ENCODE peak calls at places on chromosomes 6 and 20, in four cellular contexts. Z is GM12878, T is HepG2, U is K562. N is an unnamed sample.

GRCh38 chr6:43076093-43076927 is at the start of gene PTK7:
- DNase-seq in Z (no peak), T (peak), U (peak), N (peak)

GRCh38 chr20:48776306-48776705 is 51.5 kb downstream of the PREX1 start:
- DNase-seq in Z (no peak), T (no peak), U (no peak), N (no peak)

GRCh38 chr20:24483435-24484080 is 14.1 kb downstream of the SYNDIG1 start:
- DNase-seq in Z (no peak), T (no peak), U (no peak), N (no peak)

GRCh38 chr20:62590301-62591121 is 51.8 kb upstream of the SLCO4A1 start:
- DNase-seq in Z (no peak), T (no peak), U (no peak), N (no peak)

GRCh38 chr6:84667252-84668213 is 96.9 kb downstream of the TBX18 start:
- DNase-seq in Z (no peak), T (no peak), U (no peak), N (no peak)

GRCh38 chr6:96522469-96523009 is 933 bp downstream of the UFL1 start:
- DNase-seq in Z (no peak), T (peak), U (no peak), N (peak)

GRCh38 chr6:53603381-53604121 is 58.6 kb upstream of the GCLC start:
- DNase-seq in Z (no peak), T (no peak), U (no peak), N (no peak)

GRCh38 chr6:158481612-158482473 is 78.0 kb upstream of the TMEM181 start:
- DNase-seq in Z (no peak), T (no peak), U (no peak), N (no peak)

DNA sequence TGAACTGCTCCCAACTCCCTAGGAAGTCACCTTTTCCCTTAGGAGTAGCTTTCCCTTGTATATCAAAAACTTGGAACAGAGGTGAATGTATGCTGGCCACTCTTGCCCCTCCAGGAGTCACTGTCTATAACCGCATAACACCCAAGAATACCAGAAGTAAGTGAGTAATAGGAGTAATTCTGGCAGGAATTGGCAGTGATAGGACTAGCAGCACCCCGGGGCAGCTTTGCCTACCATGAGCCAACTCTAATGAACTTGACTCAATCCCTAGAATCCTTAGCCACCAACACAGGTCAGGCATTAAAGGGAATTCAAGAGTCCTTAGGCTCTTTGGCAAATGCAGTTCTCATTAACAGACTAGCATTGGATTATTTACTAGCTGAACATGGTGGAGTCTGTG is 28.8 kb upstream of the CD164 start:
- DNase-seq in Z (no peak), T (no peak), U (no peak), N (no peak)
- TF ChIP-seq FOXK2 in Z (no peak), T (no peak), U (no peak), N (no peak)

DNA sequence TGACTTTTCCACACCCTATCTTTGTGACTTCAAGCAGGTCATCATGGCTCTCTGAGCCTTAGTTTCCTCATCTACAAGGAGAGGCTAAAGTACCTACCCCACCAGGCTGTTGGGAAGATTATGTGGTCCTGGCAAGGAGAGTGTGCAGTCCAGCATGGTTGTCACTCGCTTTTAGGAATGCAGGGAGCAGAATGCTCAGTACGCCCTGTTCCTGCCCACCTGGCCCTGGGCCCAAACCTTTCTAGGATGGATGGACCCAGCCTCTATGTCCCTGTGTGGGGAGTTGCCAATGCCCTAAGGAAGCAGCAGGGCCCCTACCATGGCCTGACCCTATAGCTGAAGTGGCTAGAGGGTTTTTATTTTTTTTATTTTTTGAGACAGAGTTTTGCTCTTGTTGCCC is 2.0 kb downstream of the CLPSL2 start:
- DNase-seq in Z (no peak), T (no peak), U (peak), N (no peak)
- TF ChIP-seq FOXK2 in Z (no peak), T (no peak), U (no peak), N (no peak)

GRCh38 chr6:81697564-81697963 is 54.9 kb downstream of the TENT5A start:
- DNase-seq in Z (no peak), T (peak), U (no peak), N (no peak)
- TF ChIP-seq FOXK2 in Z (no peak), T (no peak), U (no peak), N (no peak)

GRCh38 chr20:3133156-3133555 is 26.5 kb downstream of the FASTKD5 start:
- DNase-seq in Z (no peak), T (no peak), U (no peak), N (no peak)

GRCh38 chr20:3137492-3137891 is 22.2 kb downstream of the FASTKD5 start:
- DNase-seq in Z (no peak), T (no peak), U (no peak), N (no peak)

GRCh38 chr20:3130051-3130600 is 29.5 kb downstream of the FASTKD5 start:
- DNase-seq in Z (no peak), T (no peak), U (no peak), N (no peak)

GRCh38 chr20:3135507-3136070 is 24.1 kb downstream of the FASTKD5 start:
- DNase-seq in Z (no peak), T (no peak), U (no peak), N (no peak)

GRCh38 chr20:3134151-3134550 is 25.5 kb downstream of the FASTKD5 start:
- DNase-seq in Z (no peak), T (no peak), U (no peak), N (no peak)
- TF ChIP-seq FOXK2 in Z (no peak), T (no peak), U (no peak), N (no peak)

DNA sequence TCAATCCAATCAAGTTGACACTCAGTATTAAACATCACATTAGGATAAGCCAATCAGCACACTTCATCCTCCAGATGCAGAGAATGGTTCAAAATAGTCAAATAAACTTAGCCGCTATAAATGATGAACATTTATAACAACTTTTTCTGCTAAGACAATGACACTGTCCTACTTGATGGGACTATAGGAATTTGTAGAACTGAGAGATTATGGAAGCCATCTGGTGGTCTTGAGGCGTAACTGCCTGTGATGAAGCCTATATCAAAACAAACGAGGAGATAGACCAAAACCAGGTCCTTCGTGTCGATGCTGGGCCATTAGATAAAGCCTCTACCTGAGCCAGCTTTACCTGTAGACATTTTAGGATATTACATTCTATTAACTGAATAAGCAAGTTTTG is 631.1 kb downstream of the COL12A1 start:
- DNase-seq in Z (no peak), T (peak), U (no peak), N (peak)
- TF ChIP-seq FOXK2 in Z (no peak), T (no peak), U (no peak), N (no peak)

GRCh38 chr6:22605736-22606135 is 36.4 kb downstream of the HDGFL1 start:
- DNase-seq in Z (no peak), T (no peak), U (no peak), N (no peak)
- TF ChIP-seq FOXK2 in Z (no peak), T (no peak), U (no peak), N (no peak)

DNA sequence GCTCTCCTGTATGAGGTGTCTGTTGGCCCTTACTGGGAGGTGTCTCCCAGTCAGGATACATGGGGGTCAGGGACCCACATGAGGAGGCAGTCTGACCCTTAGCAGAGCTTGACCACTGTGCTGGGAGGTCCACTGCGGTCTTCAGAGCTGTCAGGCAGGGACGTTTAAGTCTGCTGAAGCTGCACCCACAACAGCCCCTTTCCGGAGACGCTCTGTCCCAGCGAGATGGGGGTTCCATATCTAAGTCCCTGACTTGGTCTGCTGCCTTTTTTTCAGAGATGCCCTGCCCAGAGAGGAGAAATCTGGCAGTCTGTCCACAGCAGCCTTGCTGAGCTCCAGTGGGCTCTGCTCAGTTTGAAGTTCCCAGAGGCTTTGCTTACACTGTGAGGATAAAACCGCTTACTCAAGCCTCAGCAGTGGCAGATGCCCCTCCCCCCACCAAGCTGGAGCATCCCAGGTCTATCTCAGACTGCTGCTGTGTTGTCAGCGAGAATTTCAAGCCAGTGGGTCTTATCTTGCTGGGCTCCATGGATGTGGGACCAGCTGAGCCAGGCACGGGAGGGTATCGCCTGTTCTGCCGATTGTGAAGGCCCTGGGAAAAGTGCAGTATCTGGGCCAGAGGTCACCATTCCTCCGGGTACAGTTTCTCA is 36.4 kb upstream of the IBTK start:
- DNase-seq in Z (no peak), T (no peak), U (no peak), N (no peak)
- TF ChIP-seq FOXK2 in Z (no peak), T (no peak), U (no peak), N (no peak)

DNA sequence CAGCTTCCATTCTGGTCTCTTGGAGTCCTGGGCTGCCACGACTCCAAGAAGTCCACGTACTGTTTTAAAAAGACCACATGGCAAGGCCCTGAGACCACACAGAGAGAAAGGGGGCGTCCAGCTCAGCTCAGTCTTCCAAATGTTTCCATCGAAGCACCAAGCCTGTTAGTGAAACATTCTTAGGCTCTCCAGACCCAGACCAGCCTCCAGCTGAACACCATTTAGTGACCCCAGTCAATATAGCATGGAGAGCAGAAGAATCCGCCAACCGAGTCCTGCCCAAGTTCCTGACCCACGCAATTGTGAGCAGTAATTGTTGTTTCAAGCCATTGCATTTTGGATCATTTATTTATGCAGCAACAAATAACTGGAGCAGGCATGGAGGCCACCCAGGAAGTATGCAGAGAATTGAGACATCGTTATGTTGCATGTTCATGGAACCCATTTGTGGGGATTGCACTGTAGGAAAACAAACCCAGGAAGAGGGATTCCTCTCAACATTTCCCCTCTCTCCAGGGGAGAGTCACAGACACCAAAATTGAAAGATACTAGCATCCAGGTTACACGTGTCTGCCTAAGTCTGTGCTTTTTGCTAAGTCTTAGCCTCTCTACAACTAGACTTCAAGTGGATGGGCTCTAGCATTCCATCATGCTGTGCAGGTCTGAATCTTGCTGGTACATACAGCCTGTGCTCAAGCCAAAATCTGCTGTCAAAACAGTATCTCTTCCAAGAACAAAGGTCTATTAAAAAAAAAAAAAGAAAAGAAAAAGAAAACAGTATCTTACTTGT is 42.7 kb downstream of the SNRNP48 start:
- DNase-seq in Z (no peak), T (no peak), U (no peak), N (no peak)
- TF ChIP-seq FOXK2 in Z (no peak), T (no peak), U (no peak), N (no peak)

DNA sequence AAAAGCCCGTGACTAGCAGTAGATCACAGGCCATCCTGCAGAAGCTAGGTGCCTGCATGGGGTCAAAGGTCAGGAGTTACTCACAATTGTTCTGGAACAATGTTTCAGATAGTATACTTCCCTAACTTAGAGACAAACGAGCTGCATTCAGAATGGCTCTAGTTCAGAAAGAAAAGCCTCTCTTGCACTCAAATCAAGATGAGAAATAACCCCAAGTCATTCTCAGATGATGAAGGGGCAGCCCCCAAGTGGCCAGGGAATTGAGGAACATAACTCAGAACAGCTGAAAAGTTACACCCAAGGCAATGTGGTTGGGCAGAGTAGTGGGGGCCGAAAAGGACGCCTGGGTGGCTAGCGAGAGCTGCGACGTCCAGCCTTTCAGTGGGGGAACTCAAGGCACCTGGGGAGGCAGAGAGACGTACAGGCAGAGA is 27.8 kb downstream of the FYN start:
- DNase-seq in Z (no peak), T (peak), U (no peak), N (no peak)
- TF ChIP-seq FOXK2 in Z (no peak), T (no peak), U (no peak), N (no peak)

N was measured in HEK293T.